ENCODE peak calls at places on chromosomes 11 and 22, in four cellular contexts. S is NCI-H1105, W is astrocyte of the cerebellum, Q is EH. U is an unnamed sample.

GRCh38 chr11:59667812-59668187 is 1.0 kb downstream of the PATL1 start:
- DNase-seq in S (no peak), W (no peak), Q (no peak), U (no peak)

GRCh38 chr22:36899498-36899897 is 13.9 kb upstream of the CSF2RB start:
- DNase-seq in S (no peak), W (no peak), Q (no peak), U (no peak)

GRCh38 chr22:47716890-47717615 is 954.6 kb downstream of the TBC1D22A start:
- DNase-seq in S (no peak), W (no peak), Q (no peak), U (no peak)

GRCh38 chr11:94305146-94305545 is 766 bp downstream of the IZUMO1R start:
- DNase-seq in S (no peak), W (no peak), Q (peak), U (no peak)

GRCh38 chr11:116650052-116650451 is 122.7 kb downstream of the BUD13 start:
- DNase-seq in S (no peak), W (no peak), Q (no peak), U (no peak)

GRCh38 chr22:42313804-42314581 is 43.5 kb upstream of the TCF20 start:
- DNase-seq in S (peak), W (no peak), Q (peak), U (peak)

GRCh38 chr11:94885133-94885532 is 88.2 kb downstream of the CWC15 start:
- DNase-seq in S (peak), W (peak), Q (peak), U (no peak)

GRCh38 chr11:9017773-9018172 is 14.0 kb upstream of the NRIP3 start:
- DNase-seq in S (no peak), W (no peak), Q (peak), U (no peak)

GRCh38 chr11:6746086-6746618 is 25.6 kb downstream of the OR2AG2 start:
- DNase-seq in S (no peak), W (no peak), Q (no peak), U (no peak)

GRCh38 chr11:105774899-105775298 is 165.0 kb downstream of the GRIA4 start:
- DNase-seq in S (no peak), W (no peak), Q (no peak), U (no peak)

GRCh38 chr11:18046116-18046777 is at the start of gene TPH1:
- DNase-seq in S (no peak), W (peak), Q (peak), U (peak)

GRCh38 chr22:26308467-26308866 is 120.6 kb upstream of the ASPHD2 start:
- DNase-seq in S (no peak), W (no peak), Q (no peak), U (no peak)

GRCh38 chr11:10885703-10886363 is 28.0 kb upstream of the ZBED5 start:
- DNase-seq in S (no peak), W (no peak), Q (peak), U (no peak)

GRCh38 chr22:21594865-21595452 is 27.4 kb downstream of the UBE2L3 start:
- DNase-seq in S (no peak), W (no peak), Q (peak), U (no peak)

GRCh38 chr11:81071641-81072040 is 1630.8 kb upstream of the TENM4 start:
- DNase-seq in S (no peak), W (no peak), Q (no peak), U (no peak)

GRCh38 chr11:72578991-72579815 is 95.0 kb downstream of the PDE2A start:
- DNase-seq in S (no peak), W (no peak), Q (no peak), U (no peak)

GRCh38 chr22:34108168-34108567 is 187.9 kb upstream of the LARGE1 start:
- DNase-seq in S (no peak), W (no peak), Q (no peak), U (no peak)

GRCh38 chr11:65431452-65432132 is 9.0 kb downstream of the NEAT1 start:
- DNase-seq in S (no peak), W (no peak), Q (peak), U (no peak)

GRCh38 chr11:35621620-35622019 is 3.4 kb downstream of the FJX1 start:
- DNase-seq in S (no peak), W (no peak), Q (peak), U (no peak)

GRCh38 chr11:79362358-79362757 is 78.5 kb downstream of the TENM4 start:
- DNase-seq in S (no peak), W (no peak), Q (no peak), U (no peak)

GRCh38 chr22:21020802-21021429 is 6.0 kb downstream of the P2RX6 start:
- DNase-seq in S (no peak), W (no peak), Q (peak), U (no peak)

GRCh38 chr11:24509114-24509513 is 12.3 kb downstream of the LUZP2 start:
- DNase-seq in S (no peak), W (no peak), Q (no peak), U (no peak)

GRCh38 chr11:94802501-94802900 is 34.3 kb downstream of the AMOTL1 start:
- DNase-seq in S (no peak), W (no peak), Q (no peak), U (no peak)

GRCh38 chr22:19993926-19994325 is 22.7 kb downstream of the ARVCF start:
- DNase-seq in S (no peak), W (no peak), Q (no peak), U (no peak)